ENCODE peak calls at places on chromosomes 7 and 10, in nine cellular contexts. One of them, this sample, is unnamed.
A peak's percentile ranks its signal among the peaks of the same experiment; 100 is the strongest.

GRCh38 chr7:101924171-101924570 is 106.7 kb downstream of the CUX1 start:
- DNase-seq in Peyer's patch: no peak
- DNase-seq in heart right ventricle: peak; percentile 61
- DNase-seq in activated gamma-delta T cell treated with anti-CD3 and anti-CD28 coated beads, Interleukin-2, amount 50 U/mL, for 16 hours: no peak
- DNase-seq in MG63: peak; percentile 66
- DNase-seq in stimulated activated CD4-positive, alpha-beta T cell treated with anti-CD3 and anti-CD28 coated beads, Interleukin-4, amount 100 ng/mL, for 1 hour: no peak
- DNase-seq in GM10248: no peak
- DNase-seq in T-helper 9 cell: no peak
- DNase-seq in GM12891: no peak
- DNase-seq in this sample: no peak

GRCh38 chr7:105137898-105138297 is 123.9 kb downstream of the KMT2E start:
- DNase-seq in stimulated activated CD4-positive, alpha-beta T cell treated with anti-CD3 and anti-CD28 coated beads, Interleukin-4, amount 100 ng/mL, for 1 hour: no peak
- DNase-seq in GM10248: no peak
- DNase-seq in T-helper 9 cell: no peak
- DNase-seq in Peyer's patch: no peak
- DNase-seq in GM12891: no peak
- DNase-seq in heart right ventricle: no peak
- DNase-seq in MG63: no peak
- DNase-seq in activated gamma-delta T cell treated with anti-CD3 and anti-CD28 coated beads, Interleukin-2, amount 50 U/mL, for 16 hours: no peak
- DNase-seq in this sample: no peak

GRCh38 chr10:129078746-129079480 is 388.1 kb upstream of the MGMT start:
- DNase-seq in T-helper 9 cell: no peak
- DNase-seq in heart right ventricle: no peak
- DNase-seq in MG63: no peak
- DNase-seq in GM10248: no peak
- DNase-seq in Peyer's patch: no peak
- DNase-seq in GM12891: no peak
- DNase-seq in stimulated activated CD4-positive, alpha-beta T cell treated with anti-CD3 and anti-CD28 coated beads, Interleukin-4, amount 100 ng/mL, for 1 hour: no peak
- DNase-seq in activated gamma-delta T cell treated with anti-CD3 and anti-CD28 coated beads, Interleukin-2, amount 50 U/mL, for 16 hours: no peak
- DNase-seq in this sample: no peak

GRCh38 chr10:24952146-24952700 is at the start of gene PRTFDC1:
- DNase-seq in MG63: no peak
- DNase-seq in GM10248: peak; percentile 49
- DNase-seq in activated gamma-delta T cell treated with anti-CD3 and anti-CD28 coated beads, Interleukin-2, amount 50 U/mL, for 16 hours: no peak
- DNase-seq in GM12891: peak; percentile 43
- DNase-seq in stimulated activated CD4-positive, alpha-beta T cell treated with anti-CD3 and anti-CD28 coated beads, Interleukin-4, amount 100 ng/mL, for 1 hour: peak; percentile 17
- DNase-seq in Peyer's patch: peak; percentile 28
- DNase-seq in heart right ventricle: peak; percentile 40
- DNase-seq in T-helper 9 cell: peak; percentile 17
- DNase-seq in this sample: peak; percentile 55

GRCh38 chr7:2930310-2931033 is 86.4 kb upstream of the GNA12 start:
- DNase-seq in Peyer's patch: no peak
- DNase-seq in T-helper 9 cell: no peak
- DNase-seq in GM12891: no peak
- DNase-seq in activated gamma-delta T cell treated with anti-CD3 and anti-CD28 coated beads, Interleukin-2, amount 50 U/mL, for 16 hours: no peak
- DNase-seq in stimulated activated CD4-positive, alpha-beta T cell treated with anti-CD3 and anti-CD28 coated beads, Interleukin-4, amount 100 ng/mL, for 1 hour: no peak
- DNase-seq in GM10248: no peak
- DNase-seq in heart right ventricle: no peak
- DNase-seq in MG63: no peak
- DNase-seq in this sample: peak; percentile 14

GRCh38 chr10:133170092-133170491 is 10.1 kb downstream of the KNDC1 start:
- DNase-seq in heart right ventricle: no peak
- DNase-seq in T-helper 9 cell: no peak
- DNase-seq in stimulated activated CD4-positive, alpha-beta T cell treated with anti-CD3 and anti-CD28 coated beads, Interleukin-4, amount 100 ng/mL, for 1 hour: no peak
- DNase-seq in activated gamma-delta T cell treated with anti-CD3 and anti-CD28 coated beads, Interleukin-2, amount 50 U/mL, for 16 hours: no peak
- DNase-seq in GM12891: no peak
- DNase-seq in GM10248: no peak
- DNase-seq in MG63: no peak
- DNase-seq in Peyer's patch: no peak
- DNase-seq in this sample: peak; percentile 18

GRCh38 chr7:47944536-47945260 is 3.6 kb downstream of the PKD1L1 start:
- DNase-seq in activated gamma-delta T cell treated with anti-CD3 and anti-CD28 coated beads, Interleukin-2, amount 50 U/mL, for 16 hours: no peak
- DNase-seq in Peyer's patch: no peak
- DNase-seq in stimulated activated CD4-positive, alpha-beta T cell treated with anti-CD3 and anti-CD28 coated beads, Interleukin-4, amount 100 ng/mL, for 1 hour: no peak
- DNase-seq in GM10248: no peak
- DNase-seq in MG63: no peak
- DNase-seq in T-helper 9 cell: no peak
- DNase-seq in GM12891: no peak
- DNase-seq in heart right ventricle: no peak
- DNase-seq in this sample: no peak

GRCh38 chr10:70480254-70480861 is 1.8 kb downstream of the PALD1 start:
- DNase-seq in Peyer's patch: peak; percentile 64
- DNase-seq in heart right ventricle: no peak
- DNase-seq in stimulated activated CD4-positive, alpha-beta T cell treated with anti-CD3 and anti-CD28 coated beads, Interleukin-4, amount 100 ng/mL, for 1 hour: peak; percentile 29
- DNase-seq in activated gamma-delta T cell treated with anti-CD3 and anti-CD28 coated beads, Interleukin-2, amount 50 U/mL, for 16 hours: no peak
- DNase-seq in GM10248: peak; percentile 55
- DNase-seq in T-helper 9 cell: peak; percentile 10
- DNase-seq in GM12891: peak; percentile 62
- DNase-seq in MG63: no peak
- DNase-seq in this sample: no peak

This sample was measured in H9.